ENCODE peak calls at places on chromosomes 11 and 22, in six cellular contexts. Z is NCI-H446 treated with DMSO at 0.1 percent for 48 hours; S is CD4-positive, alpha-beta T cell; A is fibroblast of the aortic adventitia; I is naive thymus-derived CD8-positive, alpha-beta T cell; B is EL. C is an unnamed sample.

GRCh38 chr11:77449060-77449521 is 24.8 kb downstream of the PAK1 start:
- DNase-seq in Z (no peak), S (no peak), A (no peak), I (no peak), B (no peak), C (no peak)

GRCh38 chr11:114596175-114596919 is 761 bp upstream of the NXPE4 start:
- DNase-seq in Z (no peak), S (no peak), A (no peak), I (no peak), B (no peak), C (no peak)

GRCh38 chr22:19793161-19793560 is 32.6 kb downstream of the TBX1 start:
- DNase-seq in Z (no peak), S (no peak), A (no peak), I (no peak), B (no peak), C (no peak)

GRCh38 chr22:37549704-37550059 is 10.6 kb upstream of the CDC42EP1 start:
- DNase-seq in Z (no peak), S (no peak), A (peak), I (no peak), B (peak), C (no peak)

GRCh38 chr22:27241430-27242110 is 560.0 kb downstream of the MN1 start:
- DNase-seq in Z (peak), S (no peak), A (peak), I (no peak), B (no peak), C (no peak)

GRCh38 chr22:31133911-31134310 is 6.4 kb downstream of the PLA2G3 start:
- DNase-seq in Z (no peak), S (no peak), A (no peak), I (no peak), B (no peak), C (no peak)

GRCh38 chr22:49734390-49734789 is 93.3 kb downstream of the BRD1 start:
- DNase-seq in Z (no peak), S (no peak), A (no peak), I (no peak), B (no peak), C (no peak)

GRCh38 chr11:43359432-43359818 is 705 bp downstream of the TTC17 start:
- DNase-seq in Z (no peak), S (peak), A (peak), I (no peak), B (peak), C (no peak)

GRCh38 chr11:65863889-65864757 is 3.9 kb downstream of the MUS81 start:
- DNase-seq in Z (no peak), S (no peak), A (no peak), I (no peak), B (peak), C (no peak)

GRCh38 chr11:44372989-44373388 is 63.0 kb upstream of the ALX4 start:
- DNase-seq in Z (no peak), S (no peak), A (no peak), I (no peak), B (no peak), C (no peak)

GRCh38 chr22:47390026-47390970 is 627.8 kb downstream of the TBC1D22A start:
- DNase-seq in Z (no peak), S (no peak), A (no peak), I (no peak), B (no peak), C (no peak)

GRCh38 chr11:33920838-33921613 is 29.1 kb upstream of the LMO2 start:
- DNase-seq in Z (no peak), S (no peak), A (no peak), I (no peak), B (peak), C (no peak)

GRCh38 chr11:79441159-79441875 is 487 bp upstream of the TENM4 start:
- DNase-seq in Z (no peak), S (no peak), A (peak), I (no peak), B (peak), C (peak)

GRCh38 chr22:22818861-22819855 is 68.5 kb upstream of the IGLL5 start:
- DNase-seq in Z (no peak), S (peak), A (no peak), I (peak), B (no peak), C (no peak)

GRCh38 chr11:22371188-22371587 is 33.0 kb downstream of the SLC17A6 start:
- DNase-seq in Z (no peak), S (no peak), A (no peak), I (no peak), B (no peak), C (no peak)

GRCh38 chr11:13012037-13012693 is 3.0 kb downstream of the RASSF10 start:
- DNase-seq in Z (no peak), S (no peak), A (no peak), I (no peak), B (no peak), C (no peak)

C was measured in GM04503.